ENCODE peak calls at places on chromosomes 5 and 9, in four cellular contexts. One of them, this sample, is unnamed.

GRCh38 chr5:130528474-130528873 is 624.2 kb downstream of the CHSY3 start:
- DNase-seq in GM12878: no peak
- DNase-seq in A549: no peak
- DNase-seq in HepG2: no peak
- DNase-seq in this sample: no peak

GRCh38 chr5:139664727-139665351 is 16.7 kb downstream of the CXXC5 start:
- DNase-seq in GM12878: no peak
- DNase-seq in HepG2: no peak
- DNase-seq in A549: no peak
- DNase-seq in this sample: no peak

GRCh38 chr5:42022383-42022782 is 97.3 kb downstream of the FBXO4 start:
- DNase-seq in GM12878: no peak
- DNase-seq in A549: no peak
- DNase-seq in HepG2: no peak
- DNase-seq in this sample: no peak

GRCh38 chr9:91420471-91421021 is 3.1 kb downstream of the NFIL3 start:
- DNase-seq in A549: no peak
- DNase-seq in HepG2: peak
- DNase-seq in GM12878: no peak
- DNase-seq in this sample: peak

GRCh38 chr9:134455951-134456739 is 129.9 kb downstream of the RXRA start:
- DNase-seq in A549: peak
- DNase-seq in GM12878: no peak
- DNase-seq in HepG2: no peak
- DNase-seq in this sample: peak

GRCh38 chr5:88690619-88691560 is 192.1 kb downstream of the MEF2C start:
- DNase-seq in GM12878: no peak
- DNase-seq in A549: peak
- DNase-seq in HepG2: peak
- DNase-seq in this sample: peak

GRCh38 chr9:113715086-113715485 is 161.0 kb upstream of the ZNF618 start:
- DNase-seq in A549: no peak
- DNase-seq in HepG2: no peak
- DNase-seq in GM12878: no peak
- DNase-seq in this sample: peak

GRCh38 chr5:140344683-140345423 is 1.6 kb downstream of the HBEGF start:
- DNase-seq in GM12878: no peak
- DNase-seq in A549: peak
- DNase-seq in HepG2: no peak
- DNase-seq in this sample: peak

GRCh38 chr5:72445969-72446368 is 61.2 kb downstream of the ZNF366 start:
- DNase-seq in HepG2: no peak
- DNase-seq in A549: no peak
- DNase-seq in GM12878: no peak
- DNase-seq in this sample: no peak

GRCh38 chr5:80255425-80255751 is 460 bp downstream of the SERINC5 start:
- DNase-seq in GM12878: no peak
- DNase-seq in A549: peak
- DNase-seq in HepG2: no peak
- DNase-seq in this sample: peak

GRCh38 chr9:136363606-136364368 is at the start of gene DNLZ:
- DNase-seq in HepG2: peak
- DNase-seq in A549: peak
- DNase-seq in GM12878: peak
- DNase-seq in this sample: peak

GRCh38 chr5:26432393-26432792 is 606.0 kb downstream of the CDH9 start:
- DNase-seq in A549: no peak
- DNase-seq in GM12878: no peak
- DNase-seq in HepG2: no peak
- DNase-seq in this sample: no peak

GRCh38 chr5:77065256-77065655 is 21.8 kb downstream of the ZBED3 start:
- DNase-seq in GM12878: no peak
- DNase-seq in A549: no peak
- DNase-seq in HepG2: no peak
- DNase-seq in this sample: no peak

DNA sequence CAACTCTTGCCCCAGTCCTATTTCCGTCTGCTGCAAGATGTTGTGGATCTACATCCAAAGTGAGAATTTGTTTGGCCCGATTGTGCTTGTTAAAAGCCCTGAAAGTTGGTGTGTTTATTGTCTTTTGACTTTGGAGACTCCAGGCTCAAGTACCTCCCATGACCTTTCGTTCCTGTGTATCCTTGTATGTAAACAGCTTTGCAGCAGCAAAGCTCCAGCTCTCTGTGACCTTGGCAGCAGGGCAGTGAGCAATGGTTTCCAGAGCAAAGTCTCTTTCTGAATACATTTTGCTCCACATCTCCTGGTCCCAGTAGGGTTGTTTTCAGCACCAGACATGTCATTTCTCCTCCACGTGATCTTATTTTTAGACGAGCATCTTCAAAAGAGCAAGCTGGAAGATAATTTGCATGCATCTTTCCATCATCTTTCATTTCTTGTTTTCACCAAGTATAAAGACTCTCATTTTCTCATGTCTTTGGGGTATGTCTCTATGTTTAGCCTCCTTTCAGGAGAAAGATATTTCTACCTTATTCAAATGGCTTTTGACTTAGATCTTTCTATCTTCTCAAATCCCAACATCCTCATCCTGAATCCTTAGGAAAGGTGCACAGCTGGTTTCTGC is 68.1 kb upstream of the ERCC6L2 start:
- DNase-seq in GM12878: no peak
- DNase-seq in HepG2: peak
- DNase-seq in A549: no peak
- DNase-seq in this sample: peak
- H3K27ac ChIP-seq in GM12878: no peak
- H3K27ac ChIP-seq in HepG2: no peak
- H3K27ac ChIP-seq in A549: no peak
- H3K27ac ChIP-seq in this sample: no peak

GRCh38 chr5:176653401-176653800 is 6.1 kb downstream of the TSPAN17 start:
- DNase-seq in GM12878: peak
- DNase-seq in HepG2: no peak
- DNase-seq in A549: no peak
- DNase-seq in this sample: peak
- TF ChIP-seq RFX5 in GM12878: no peak
- TF ChIP-seq RFX5 in HepG2: no peak
- TF ChIP-seq RFX5 in A549: no peak
- TF ChIP-seq RFX5 in this sample: no peak

GRCh38 chr9:107577140-107577776 is 87.7 kb upstream of the KLF4 start:
- DNase-seq in HepG2: no peak
- DNase-seq in A549: no peak
- DNase-seq in GM12878: no peak
- DNase-seq in this sample: no peak
- H3K27ac ChIP-seq in HepG2: no peak
- H3K27ac ChIP-seq in A549: no peak
- H3K27ac ChIP-seq in GM12878: no peak
- H3K27ac ChIP-seq in this sample: no peak

GRCh38 chr5:125209650-125210049 is 463.2 kb upstream of the ZNF608 start:
- DNase-seq in HepG2: no peak
- DNase-seq in GM12878: no peak
- DNase-seq in A549: no peak
- DNase-seq in this sample: no peak
- TF ChIP-seq RFX5 in HepG2: no peak
- TF ChIP-seq RFX5 in GM12878: no peak
- TF ChIP-seq RFX5 in A549: no peak
- TF ChIP-seq RFX5 in this sample: no peak

GRCh38 chr9:108056083-108056804 is 566.7 kb upstream of the KLF4 start:
- DNase-seq in GM12878: no peak
- DNase-seq in A549: no peak
- DNase-seq in HepG2: no peak
- DNase-seq in this sample: peak
- H3K27ac ChIP-seq in GM12878: no peak
- H3K27ac ChIP-seq in A549: peak
- H3K27ac ChIP-seq in HepG2: no peak
- H3K27ac ChIP-seq in this sample: peak

GRCh38 chr5:137737349-137738256 is 1.7 kb upstream of the KLHL3 start:
- DNase-seq in A549: no peak
- DNase-seq in HepG2: no peak
- DNase-seq in GM12878: no peak
- DNase-seq in this sample: peak

GRCh38 chr5:137733011-137733410 is 2.9 kb downstream of the KLHL3 start:
- DNase-seq in A549: no peak
- DNase-seq in HepG2: no peak
- DNase-seq in GM12878: no peak
- DNase-seq in this sample: peak

GRCh38 chr5:137733922-137734695 is 1.8 kb downstream of the KLHL3 start:
- DNase-seq in A549: no peak
- DNase-seq in GM12878: no peak
- DNase-seq in HepG2: no peak
- DNase-seq in this sample: peak

GRCh38 chr5:137734962-137735530 is 843 bp downstream of the KLHL3 start:
- DNase-seq in A549: no peak
- DNase-seq in HepG2: no peak
- DNase-seq in GM12878: no peak
- DNase-seq in this sample: peak

GRCh38 chr5:137735531-137736284 is at the start of gene KLHL3:
- DNase-seq in A549: no peak
- DNase-seq in GM12878: no peak
- DNase-seq in HepG2: peak
- DNase-seq in this sample: peak
- TF ChIP-seq RFX5 in A549: no peak
- TF ChIP-seq RFX5 in GM12878: no peak
- TF ChIP-seq RFX5 in HepG2: no peak
- TF ChIP-seq RFX5 in this sample: no peak

DNA sequence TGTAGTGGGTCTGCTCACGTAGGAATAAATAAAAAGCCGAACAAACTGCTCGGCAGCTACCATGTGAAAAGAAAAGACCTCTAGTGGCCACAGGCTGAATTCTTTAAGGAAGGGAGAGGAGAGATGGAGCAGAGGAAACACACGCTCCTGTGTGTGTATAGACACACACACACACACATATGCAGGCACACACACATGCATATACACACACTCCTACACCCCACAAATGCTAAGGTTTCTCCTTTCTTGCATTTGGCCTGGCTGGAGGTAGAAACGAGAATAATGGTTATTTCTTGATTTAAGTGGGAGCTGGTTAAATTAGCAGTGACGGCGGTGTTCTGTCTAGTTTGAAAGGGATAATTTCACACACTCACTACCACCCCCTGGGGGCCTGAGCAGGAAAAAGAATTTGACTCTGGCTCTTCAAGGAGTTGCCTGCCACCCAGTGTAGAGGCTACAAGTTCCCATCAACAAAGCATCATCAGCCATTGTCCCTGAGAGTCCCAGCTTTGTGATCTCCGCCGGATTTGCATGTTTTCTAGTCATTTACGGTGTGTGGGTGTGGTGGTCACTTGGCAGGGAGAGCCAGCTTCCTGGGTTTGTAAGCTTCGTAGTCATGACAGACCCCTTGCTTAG is at the start of gene INSYN2B:
- DNase-seq in A549: peak
- DNase-seq in HepG2: peak
- DNase-seq in GM12878: no peak
- DNase-seq in this sample: peak
- H3K27ac ChIP-seq in A549: peak
- H3K27ac ChIP-seq in HepG2: no peak
- H3K27ac ChIP-seq in GM12878: no peak
- H3K27ac ChIP-seq in this sample: peak

GRCh38 chr5:147040856-147041255 is 162.3 kb upstream of the PPP2R2B start:
- DNase-seq in HepG2: no peak
- DNase-seq in A549: no peak
- DNase-seq in GM12878: no peak
- DNase-seq in this sample: no peak

GRCh38 chr5:147036691-147037245 is 158.2 kb upstream of the PPP2R2B start:
- DNase-seq in GM12878: no peak
- DNase-seq in HepG2: no peak
- DNase-seq in A549: no peak
- DNase-seq in this sample: no peak

DNA sequence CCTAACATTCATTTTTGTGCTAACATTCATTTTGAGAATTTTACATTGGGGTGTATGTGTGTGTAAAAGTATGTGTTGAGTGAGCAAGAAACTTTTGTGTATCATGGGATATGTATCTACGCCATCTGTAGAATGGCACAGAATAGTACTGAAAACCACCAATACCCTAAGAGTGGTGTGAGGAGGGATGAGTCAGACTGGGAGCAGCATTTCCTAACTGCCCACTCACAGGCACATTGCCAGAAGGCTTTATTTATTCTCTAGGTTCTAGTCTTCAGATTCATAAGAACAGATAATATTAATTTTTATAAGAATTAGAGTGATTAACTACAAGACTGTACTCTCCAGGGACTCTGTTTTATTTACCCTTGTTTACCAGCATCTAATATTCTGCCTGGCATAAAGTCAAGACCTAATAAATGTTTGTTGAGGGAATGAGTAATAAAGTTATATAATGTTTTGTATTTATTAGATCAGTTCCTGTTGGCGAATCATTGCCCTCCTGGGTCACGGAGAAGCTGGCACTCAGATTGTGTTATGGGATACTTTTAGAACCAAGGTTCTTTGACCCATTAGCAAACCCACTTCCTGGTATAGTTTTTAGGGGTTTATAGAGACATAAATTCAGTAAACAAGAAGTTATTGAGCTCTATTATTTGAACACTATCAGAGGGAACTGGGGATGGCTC is 159.1 kb upstream of the PPP2R2B start:
- DNase-seq in HepG2: no peak
- DNase-seq in GM12878: no peak
- DNase-seq in A549: no peak
- DNase-seq in this sample: peak
- TF ChIP-seq RFX5 in HepG2: no peak
- TF ChIP-seq RFX5 in GM12878: no peak
- TF ChIP-seq RFX5 in A549: no peak
- TF ChIP-seq RFX5 in this sample: no peak

GRCh38 chr5:103224118-103224893 is 34.3 kb upstream of the MACIR start:
- DNase-seq in HepG2: peak
- DNase-seq in A549: no peak
- DNase-seq in GM12878: peak
- DNase-seq in this sample: peak
- H3K27ac ChIP-seq in HepG2: no peak
- H3K27ac ChIP-seq in A549: no peak
- H3K27ac ChIP-seq in GM12878: no peak
- H3K27ac ChIP-seq in this sample: no peak

DNA sequence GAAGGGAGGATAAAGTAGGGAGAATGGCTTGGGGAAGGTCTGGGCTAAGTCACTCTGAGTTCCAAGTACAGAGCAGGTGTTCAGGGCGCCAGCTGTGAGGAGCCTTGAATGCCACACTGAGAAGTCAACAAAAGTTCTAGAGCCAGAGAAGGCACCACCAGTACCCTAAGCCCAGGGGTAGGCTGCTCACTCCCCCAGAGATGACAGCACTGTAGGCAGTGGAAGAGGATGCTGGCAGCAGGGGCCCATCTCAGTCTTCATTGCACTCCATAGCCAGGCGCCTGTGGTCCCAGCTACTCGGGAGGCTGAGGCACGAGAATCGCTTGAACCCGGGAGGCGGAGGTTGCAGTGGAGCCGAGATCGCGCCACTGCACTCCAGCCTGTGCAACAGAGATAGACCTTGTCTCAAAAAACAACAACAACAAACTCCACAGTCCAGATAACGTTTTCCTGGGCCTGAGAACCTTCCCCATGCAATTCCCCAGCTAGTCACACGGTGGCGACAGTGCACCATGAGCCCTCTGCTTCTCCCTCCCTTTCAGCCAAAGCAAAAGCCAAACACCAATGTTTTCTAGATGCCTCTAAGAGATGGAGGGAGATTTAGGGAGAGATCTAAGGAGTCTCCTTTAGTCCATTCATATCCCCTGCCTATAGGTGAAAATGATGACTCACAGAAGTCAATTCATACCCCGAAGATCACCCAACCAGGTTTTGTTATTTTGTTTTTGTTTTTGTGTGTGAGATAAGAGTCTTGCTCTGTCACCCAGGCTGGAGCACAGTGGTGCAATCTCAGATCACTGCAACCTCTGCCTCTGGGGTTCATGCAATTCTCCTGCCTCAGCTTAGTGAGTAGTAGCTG is 19.8 kb upstream of the NSD1 start:
- DNase-seq in GM12878: peak
- DNase-seq in HepG2: peak
- DNase-seq in A549: peak
- DNase-seq in this sample: peak
- TF ChIP-seq RFX5 in GM12878: no peak
- TF ChIP-seq RFX5 in HepG2: no peak
- TF ChIP-seq RFX5 in A549: no peak
- TF ChIP-seq RFX5 in this sample: no peak

This sample was measured in IMR-90.